ENCODE peak calls at places on chromosomes 13 and 19, in four cellular contexts. One of them, this sample, is unnamed.

GRCh38 chr13:84662503-84662902 is 780.2 kb upstream of the SLITRK1 start:
- DNase-seq in B cell: no peak
- DNase-seq in uterus: no peak
- DNase-seq in neural progenitor cell: no peak
- DNase-seq in this sample: no peak

GRCh38 chr19:14081797-14082674 is 3.5 kb downstream of the C19orf67 start:
- DNase-seq in neural progenitor cell: peak
- DNase-seq in B cell: no peak
- DNase-seq in uterus: no peak
- DNase-seq in this sample: peak

GRCh38 chr13:65926750-65927171 is 1303.4 kb downstream of the PCDH9 start:
- DNase-seq in B cell: no peak
- DNase-seq in uterus: no peak
- DNase-seq in neural progenitor cell: peak
- DNase-seq in this sample: no peak

GRCh38 chr19:52248256-52248655 is 21.1 kb upstream of the ZNF766 start:
- DNase-seq in uterus: peak
- DNase-seq in B cell: peak
- DNase-seq in neural progenitor cell: peak
- DNase-seq in this sample: no peak

GRCh38 chr19:54448037-54448773 is 794 bp upstream of the LENG8 start:
- DNase-seq in uterus: peak
- DNase-seq in B cell: no peak
- DNase-seq in neural progenitor cell: peak
- DNase-seq in this sample: no peak

GRCh38 chr19:18093439-18094161 is 4.0 kb upstream of the MAST3 start:
- DNase-seq in uterus: no peak
- DNase-seq in neural progenitor cell: no peak
- DNase-seq in B cell: no peak
- DNase-seq in this sample: no peak

GRCh38 chr19:21568816-21569496 is 63.6 kb downstream of the ZNF429 start:
- DNase-seq in B cell: peak
- DNase-seq in uterus: peak
- DNase-seq in neural progenitor cell: no peak
- DNase-seq in this sample: peak

GRCh38 chr19:46416077-46416709 is 2.8 kb upstream of the CCDC8 start:
- DNase-seq in neural progenitor cell: peak
- DNase-seq in uterus: peak
- DNase-seq in B cell: no peak
- DNase-seq in this sample: no peak

GRCh38 chr19:55670280-55671053 is 4.6 kb upstream of the EPN1 start:
- DNase-seq in neural progenitor cell: peak
- DNase-seq in uterus: no peak
- DNase-seq in B cell: no peak
- DNase-seq in this sample: no peak

GRCh38 chr13:109154146-109154545 is 524.7 kb downstream of the MYO16 start:
- DNase-seq in B cell: no peak
- DNase-seq in uterus: no peak
- DNase-seq in neural progenitor cell: no peak
- DNase-seq in this sample: no peak

GRCh38 chr13:37460211-37460610 is 138.4 kb downstream of the POSTN start:
- DNase-seq in uterus: no peak
- DNase-seq in neural progenitor cell: no peak
- DNase-seq in B cell: no peak
- DNase-seq in this sample: no peak

GRCh38 chr19:30167976-30168635 is 204.1 kb upstream of the ZNF536 start:
- DNase-seq in uterus: no peak
- DNase-seq in neural progenitor cell: no peak
- DNase-seq in B cell: no peak
- DNase-seq in this sample: peak

GRCh38 chr13:100550433-100550832 is 38.2 kb downstream of the GGACT start:
- DNase-seq in neural progenitor cell: no peak
- DNase-seq in B cell: no peak
- DNase-seq in uterus: peak
- DNase-seq in this sample: no peak

GRCh38 chr13:28204043-28204442 is 65.7 kb downstream of the PAN3 start:
- DNase-seq in B cell: no peak
- DNase-seq in neural progenitor cell: no peak
- DNase-seq in uterus: no peak
- DNase-seq in this sample: no peak

DNA sequence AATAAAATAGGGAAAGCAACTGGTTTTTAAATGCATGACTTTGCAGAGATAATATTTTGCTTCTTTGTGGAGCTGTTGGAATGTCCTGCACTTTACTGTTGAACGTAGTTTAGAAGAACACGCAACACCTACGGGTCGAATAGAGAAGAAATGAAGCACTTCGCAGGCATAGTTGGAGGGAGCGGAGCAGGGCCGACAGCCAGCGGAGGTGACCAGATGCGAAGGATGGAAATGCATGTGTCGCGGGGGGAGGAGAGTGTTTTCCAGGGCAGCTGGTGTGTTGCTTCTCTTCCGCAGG is 846 bp downstream of the CEBPG start:
- DNase-seq in uterus: peak
- DNase-seq in B cell: no peak
- DNase-seq in neural progenitor cell: peak
- DNase-seq in this sample: peak
- TF ChIP-seq CTCF in uterus: no peak
- TF ChIP-seq CTCF in B cell: no peak
- TF ChIP-seq CTCF in neural progenitor cell: no peak
- TF ChIP-seq CTCF in this sample: no peak

DNA sequence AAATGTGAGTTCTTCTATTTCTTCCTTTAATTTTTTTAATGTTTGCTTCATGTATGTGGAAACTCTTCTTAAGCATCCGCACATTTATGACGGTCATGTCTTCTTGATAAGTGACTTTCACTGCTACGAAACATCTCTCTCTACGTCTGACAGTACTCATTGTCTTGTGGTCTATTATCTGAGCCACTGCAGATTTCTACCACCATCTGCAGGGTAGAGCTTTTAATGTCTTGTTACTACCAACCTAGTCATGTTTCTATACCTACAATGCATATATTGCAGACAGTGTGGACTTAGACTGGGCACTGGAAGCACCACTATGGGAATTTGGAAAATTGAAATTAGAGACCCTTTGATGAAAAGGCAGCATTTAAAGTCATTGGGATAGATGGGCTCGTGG is 75.4 kb upstream of the ARHGEF7 start:
- DNase-seq in uterus: no peak
- DNase-seq in B cell: no peak
- DNase-seq in neural progenitor cell: no peak
- DNase-seq in this sample: no peak
- TF ChIP-seq CTCF in uterus: no peak
- TF ChIP-seq CTCF in B cell: no peak
- TF ChIP-seq CTCF in neural progenitor cell: no peak
- TF ChIP-seq CTCF in this sample: no peak

GRCh38 chr19:49635530-49636229 is 4.3 kb downstream of the RRAS start:
- DNase-seq in uterus: no peak
- DNase-seq in B cell: no peak
- DNase-seq in neural progenitor cell: no peak
- DNase-seq in this sample: no peak
- TF ChIP-seq CTCF in uterus: no peak
- TF ChIP-seq CTCF in B cell: no peak
- TF ChIP-seq CTCF in neural progenitor cell: no peak
- TF ChIP-seq CTCF in this sample: no peak

DNA sequence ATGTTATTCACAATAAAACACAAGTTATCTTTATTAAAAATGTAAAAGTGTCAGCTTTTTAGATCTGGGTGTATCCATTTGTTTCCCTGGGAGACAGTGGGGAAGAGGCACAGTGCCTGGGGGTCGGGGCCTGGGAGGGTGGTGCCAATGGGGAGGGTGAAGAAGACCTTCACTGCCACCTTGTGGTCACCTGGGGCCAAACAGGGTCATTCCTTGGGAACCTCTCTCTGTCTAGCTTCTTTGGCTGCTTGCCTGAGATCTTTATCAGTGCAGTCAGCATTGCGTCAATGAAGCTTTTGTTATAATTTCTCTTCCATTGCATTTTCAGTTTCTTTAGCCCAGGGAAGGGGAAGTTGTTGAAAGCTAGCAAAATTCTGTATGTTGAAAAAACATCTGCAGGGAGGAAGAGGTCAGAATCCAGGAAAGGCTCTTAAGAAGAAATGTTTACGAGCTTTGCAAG is 39.1 kb downstream of the PCDH8 start:
- DNase-seq in uterus: no peak
- DNase-seq in neural progenitor cell: peak
- DNase-seq in B cell: no peak
- DNase-seq in this sample: peak
- TF ChIP-seq CTCF in uterus: no peak
- TF ChIP-seq CTCF in neural progenitor cell: peak
- TF ChIP-seq CTCF in B cell: peak
- TF ChIP-seq CTCF in this sample: peak

This sample was measured in GM13976.